ENCODE peak calls at places on chromosome 18, in ten cellular contexts. I is thoracic aorta, O is PC-9, G is retinal pigment epithelial cell, F is lower lobe of right lung, Q is astrocyte of the spinal cord, S is tibial nerve, B is upper lobe of right lung, N is fibroblast of villous mesenchyme, E is WERI-Rb-1. Z is an unnamed sample.
A peak's percentile ranks its signal among the peaks of the same experiment; 100 is the strongest.

GRCh38 chr18:45802814-45803492 is 22.5 kb upstream of the SIGLEC15 start:
- DNase-seq in O (peak; percentile 100), Q (peak; percentile 99), I (peak; percentile 22), E (no peak), B (no peak), F (no peak), G (peak; percentile 92), N (peak; percentile 95), S (no peak), Z (peak; percentile 99)

GRCh38 chr18:9823805-9824473 is 61.8 kb upstream of the TXNDC2 start:
- DNase-seq in Q (peak; percentile 87), I (no peak), S (no peak), B (no peak), F (no peak), N (peak; percentile 92), G (peak; percentile 86), O (no peak), E (no peak), Z (peak; percentile 71)

GRCh38 chr18:28650860-28651259 is 473.9 kb upstream of the CDH2 start:
- DNase-seq in Q (no peak), I (no peak), O (no peak), F (no peak), G (no peak), S (no peak), N (no peak), B (no peak), E (no peak), Z (no peak)

GRCh38 chr18:3572761-3573160 is 122.8 kb downstream of the TGIF1 start:
- DNase-seq in B (no peak), G (no peak), I (no peak), Q (no peak), E (no peak), S (no peak), N (no peak), F (no peak), O (no peak), Z (no peak)

GRCh38 chr18:76494181-76494540 is 881 bp downstream of the ZNF516 start:
- DNase-seq in F (no peak), S (peak; percentile 45), O (no peak), E (peak; percentile 58), Q (peak; percentile 41), N (peak; percentile 56), B (no peak), I (no peak), G (no peak), Z (peak; percentile 42)

GRCh38 chr18:21955757-21956652 is 213.4 kb upstream of the GATA6 start:
- DNase-seq in Q (peak; percentile 59), B (peak; percentile 91), S (peak; percentile 84), G (peak; percentile 13), I (peak; percentile 15), N (peak; percentile 66), O (peak; percentile 41), E (peak; percentile 71), F (peak; percentile 85), Z (peak; percentile 64)

GRCh38 chr18:35345460-35345921 is 1.3 kb upstream of the ZNF24 start:
- DNase-seq in G (peak; percentile 34), B (no peak), S (no peak), N (peak; percentile 28), E (no peak), F (no peak), I (no peak), Q (no peak), O (no peak), Z (no peak)

GRCh38 chr18:27143580-27144287 is 41.4 kb downstream of the CHST9 start:
- DNase-seq in O (no peak), Q (no peak), G (peak; percentile 9), I (no peak), N (no peak), F (no peak), E (no peak), B (no peak), S (no peak), Z (no peak)

GRCh38 chr18:73987247-73987980 is 160.2 kb downstream of the FBXO15 start:
- DNase-seq in I (no peak), F (no peak), N (no peak), G (no peak), E (no peak), B (no peak), S (no peak), O (no peak), Q (peak; percentile 48), Z (peak; percentile 68)

GRCh38 chr18:28005164-28005563 is 171.8 kb downstream of the CDH2 start:
- DNase-seq in S (no peak), F (no peak), O (no peak), I (no peak), G (no peak), Q (no peak), E (no peak), N (no peak), B (no peak), Z (no peak)

GRCh38 chr18:43170586-43170985 is 55.1 kb upstream of the RIT2 start:
- DNase-seq in O (no peak), G (no peak), E (peak; percentile 9), I (no peak), N (no peak), S (no peak), F (no peak), B (no peak), Q (no peak), Z (no peak)

GRCh38 chr18:61639886-61640285 is 252.9 kb downstream of the RNF152 start:
- DNase-seq in N (peak; percentile 82), O (no peak), E (no peak), Q (no peak), S (no peak), F (no peak), G (no peak), B (no peak), I (no peak), Z (no peak)

GRCh38 chr18:53467756-53468155 is 756.7 kb downstream of the MBD2 start:
- DNase-seq in S (no peak), F (no peak), N (no peak), Q (no peak), I (no peak), E (no peak), O (no peak), B (no peak), G (no peak), Z (no peak)

GRCh38 chr18:79401494-79402208 is 5.9 kb downstream of the NFATC1 start:
- DNase-seq in F (peak; percentile 45), B (peak; percentile 65), Q (no peak), S (no peak), E (no peak), O (no peak), G (no peak), I (no peak), N (no peak), Z (no peak)

GRCh38 chr18:76121049-76121448 is 374.0 kb downstream of the ZNF516 start:
- DNase-seq in Q (no peak), S (no peak), B (no peak), N (no peak), G (no peak), F (no peak), E (no peak), O (no peak), I (no peak), Z (no peak)

GRCh38 chr18:76258209-76258608 is 236.8 kb downstream of the ZNF516 start:
- DNase-seq in E (no peak), F (no peak), G (no peak), N (no peak), S (no peak), I (no peak), B (no peak), Q (no peak), O (no peak), Z (peak; percentile 33)

GRCh38 chr18:10094608-10095137 is 180.9 kb downstream of the VAPA start:
- DNase-seq in E (no peak), O (peak; percentile 89), F (no peak), I (no peak), G (no peak), Q (no peak), S (no peak), B (no peak), N (no peak), Z (no peak)

GRCh38 chr18:57727952-57728807 is 74.9 kb downstream of the ATP8B1 start:
- DNase-seq in I (no peak), G (peak; percentile 58), S (no peak), N (peak; percentile 42), O (no peak), F (no peak), E (no peak), Q (peak; percentile 59), B (no peak), Z (peak; percentile 70)

DNA sequence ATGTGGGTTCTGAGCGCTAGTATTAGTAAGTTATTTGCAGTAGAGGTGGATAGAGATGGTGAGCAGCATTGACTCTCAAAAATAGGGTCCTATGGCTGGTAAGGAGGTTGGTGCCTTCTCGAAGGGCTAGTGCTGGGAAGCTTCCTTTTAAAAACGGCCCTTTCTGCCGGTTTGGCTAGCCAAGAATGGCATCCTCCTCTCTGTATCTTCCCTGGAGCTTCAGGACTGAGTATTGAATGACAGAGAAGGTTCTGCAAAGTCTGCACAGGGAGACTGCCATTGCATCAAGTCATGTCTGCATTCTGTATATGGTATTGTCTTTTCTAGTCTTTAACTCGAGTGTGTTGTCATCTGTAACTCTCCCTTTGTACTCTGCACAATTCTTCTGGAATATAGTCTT is 1.0 kb downstream of the LDLRAD4 start:
- DNase-seq in B (no peak), Q (no peak), E (no peak), F (no peak), S (no peak), O (no peak), G (no peak), I (no peak), N (no peak), Z (no peak)
- H3K4me3 ChIP-seq in B (peak overlapping the region; percentile 60), Q (no peak overlapping the region), E (no peak overlapping the region), F (peak overlapping the region; percentile 74), S (peak overlapping the region; percentile 66), O (no peak overlapping the region), G (peak overlapping the region; percentile 50), I (peak overlapping the region; percentile 92), N (no peak overlapping the region), Z (no peak overlapping the region)

DNA sequence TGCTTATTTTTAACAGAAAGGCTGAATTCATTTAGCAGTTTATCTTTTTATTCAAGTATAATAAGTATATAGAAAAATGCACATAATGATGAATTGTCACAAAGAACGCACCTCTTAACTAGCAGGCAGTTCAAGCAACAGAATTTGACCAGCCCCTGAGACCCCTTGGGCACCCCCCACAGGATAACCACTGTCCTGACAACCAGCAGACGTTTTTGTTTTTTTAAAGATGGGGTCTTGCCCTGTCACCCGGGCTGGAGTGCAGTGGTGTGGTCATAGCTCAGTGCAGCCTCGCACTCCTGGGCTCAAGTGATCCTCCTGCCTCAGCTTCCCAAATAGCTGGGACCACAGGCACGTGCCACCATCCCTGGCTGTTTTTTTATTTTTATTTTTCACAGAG is 14.0 kb downstream of the PRELID3A start:
- DNase-seq in S (no peak), I (no peak), E (no peak), G (no peak), N (no peak), Q (no peak), F (no peak), O (no peak), B (no peak), Z (no peak)
- TF ChIP-seq CTCF in S (no peak), I (no peak), E (peak; percentile 17), G (peak; percentile 3), N (no peak), Q (no peak), F (no peak), O (no peak), B (no peak), Z (no peak)

GRCh38 chr18:8385400-8385799 is 223.8 kb upstream of the RAB12 start:
- DNase-seq in O (no peak), B (no peak), N (no peak), I (no peak), G (no peak), Q (no peak), S (no peak), E (no peak), F (no peak), Z (no peak)
- H3K4me3 ChIP-seq in O (no peak overlapping the region), B (no peak overlapping the region), N (no peak overlapping the region), I (no peak overlapping the region), G (no peak overlapping the region), Q (no peak overlapping the region), S (no peak overlapping the region), E (no peak overlapping the region), F (no peak overlapping the region), Z (no peak overlapping the region)

GRCh38 chr18:36829362-36830140 is 624 bp downstream of the KIAA1328 start:
- DNase-seq in I (no peak), S (peak; percentile 13), E (no peak), N (peak; percentile 43), B (no peak), F (no peak), Q (peak; percentile 44), O (no peak), G (no peak), Z (peak; percentile 59)
- TF ChIP-seq CTCF in I (no peak), S (no peak), E (no peak), N (no peak), B (no peak), F (no peak), Q (no peak), O (no peak), G (no peak), Z (no peak)

Z was measured in fibroblast of mammary gland.